ENCODE peak calls at places on chromosomes 4 and X, in nine cellular contexts. Y is HT1080, L is foreskin melanocyte, W is NCI-H1092 treated with DMSO at 0.1 percent for 48 hours, S is PC-3, O is hypothalamus, Z is LHCN-M2, N is left cardiac atrium, C is psoas muscle. G is an unnamed sample.

GRCh38 chrX:110558406-110558805 is 199.8 kb downstream of the RTL9 start:
- DNase-seq in S (no peak), W (no peak), Y (no peak), L (no peak), O (no peak), Z (no peak), N (no peak), C (no peak), G (no peak)

GRCh38 chr4:83208776-83209365 is 75.7 kb downstream of the COQ2 start:
- DNase-seq in O (no peak), Y (peak; percentile 16), W (no peak), L (no peak), S (no peak), Z (peak; percentile 86), C (no peak), N (no peak), G (no peak)

GRCh38 chr4:118783887-118784286 is 52.0 kb downstream of the SEC24D start:
- DNase-seq in Y (no peak), L (no peak), O (no peak), C (peak; percentile 33), W (no peak), S (no peak), N (peak; percentile 31), Z (peak; percentile 55), G (no peak)

GRCh38 chrX:11944486-11944885 is 186.4 kb downstream of the MSL3 start:
- DNase-seq in Z (peak; percentile 75), L (peak; percentile 18), S (peak; percentile 66), W (peak; percentile 50), Y (peak; percentile 58), C (no peak), O (no peak), N (no peak), G (no peak)

GRCh38 chrX:12308420-12308819 is 170.1 kb downstream of the FRMPD4 start:
- DNase-seq in N (no peak), L (no peak), Y (no peak), S (no peak), C (no peak), W (peak; percentile 69), O (no peak), Z (no peak), G (no peak)

GRCh38 chr4:30714408-30715031 is 5.6 kb upstream of the PCDH7 start:
- DNase-seq in Y (peak; percentile 50), Z (peak; percentile 60), O (no peak), W (peak; percentile 18), S (peak; percentile 65), N (peak; percentile 31), L (no peak), C (no peak), G (peak; percentile 23)

GRCh38 chr4:168095776-168096443 is 3.6 kb downstream of the ANXA10 start:
- DNase-seq in L (no peak), Z (no peak), N (no peak), C (no peak), S (peak; percentile 73), W (no peak), Y (no peak), O (no peak), G (no peak)

GRCh38 chr4:24473309-24473721 is 111.0 kb downstream of the DHX15 start:
- DNase-seq in S (peak; percentile 38), C (peak; percentile 23), O (no peak), N (peak; percentile 39), Z (peak; percentile 40), L (peak; percentile 12), W (peak; percentile 8), Y (peak; percentile 57), G (peak; percentile 29)

GRCh38 chrX:94834226-94834625 is 1160.2 kb downstream of the FAM133A start:
- DNase-seq in L (no peak), Z (no peak), N (no peak), O (no peak), S (no peak), C (no peak), W (no peak), Y (no peak), G (no peak)

GRCh38 chr4:2250764-2251072 is 8.8 kb upstream of the HAUS3 start:
- DNase-seq in C (no peak), Y (no peak), S (no peak), N (no peak), W (no peak), O (no peak), Z (no peak), L (no peak), G (no peak)

GRCh38 chr4:8665406-8666360 is 73.1 kb downstream of the CPZ start:
- DNase-seq in L (no peak), O (no peak), S (peak; percentile 38), Y (peak; percentile 52), Z (no peak), C (no peak), N (no peak), W (no peak), G (no peak)

G was measured in ovary.